ENCODE peak calls at places on chromosomes 7 and 10, in eight cellular contexts. W is GOT3; P is kidney epithelial cell; S is anterior cingulate cortex; G is fibroblast of lung; I is stimulated activated CD4-positive, alpha-beta T cell treated with anti-CD3 and anti-CD28 coated beads, Interleukin-1b, Interleukin-23, amount 100 ng/mL, for 4 hours; B is GM10248; F is CD8-positive, alpha-beta memory T cell. U is an unnamed sample.

GRCh38 chr7:42494199-42494710 is 257.2 kb upstream of the GLI3 start:
- DNase-seq in W (no peak), P (no peak), S (no peak), G (peak), I (no peak), B (no peak), F (no peak), U (no peak)

GRCh38 chr7:15889501-15889900 is 203.0 kb upstream of the MEOX2 start:
- DNase-seq in W (no peak), P (no peak), S (no peak), G (no peak), I (no peak), B (no peak), F (no peak), U (no peak)

GRCh38 chr10:38157270-38157685 is 63.1 kb downstream of the ZNF37A start:
- DNase-seq in W (no peak), P (no peak), S (no peak), G (no peak), I (no peak), B (no peak), F (no peak), U (no peak)

GRCh38 chr10:105585215-105585614 is 944.1 kb downstream of the SORCS3 start:
- DNase-seq in W (no peak), P (no peak), S (no peak), G (no peak), I (no peak), B (no peak), F (no peak), U (no peak)

GRCh38 chr10:132337019-132337418 is 5.0 kb downstream of the LRRC27 start:
- DNase-seq in W (no peak), P (no peak), S (no peak), G (peak), I (no peak), B (no peak), F (no peak), U (no peak)

GRCh38 chr10:119598397-119598796 is 1.6 kb upstream of the TIAL1 start:
- DNase-seq in W (no peak), P (no peak), S (no peak), G (no peak), I (no peak), B (no peak), F (no peak), U (no peak)

GRCh38 chr10:33396279-33396678 is 61.8 kb upstream of the NRP1 start:
- DNase-seq in W (no peak), P (no peak), S (no peak), G (no peak), I (no peak), B (no peak), F (no peak), U (no peak)

GRCh38 chr10:12503311-12503710 is 154.0 kb downstream of the CAMK1D start:
- DNase-seq in W (no peak), P (no peak), S (no peak), G (no peak), I (no peak), B (no peak), F (no peak), U (no peak)

GRCh38 chr10:84342584-84342983 is 14.2 kb downstream of the CCSER2 start:
- DNase-seq in W (no peak), P (no peak), S (no peak), G (no peak), I (no peak), B (no peak), F (no peak), U (no peak)

GRCh38 chr10:43073191-43073590 is 3.7 kb upstream of the RET start:
- DNase-seq in W (no peak), P (no peak), S (no peak), G (no peak), I (no peak), B (no peak), F (no peak), U (no peak)

GRCh38 chr7:20351901-20352300 is 21.2 kb downstream of the ITGB8 start:
- DNase-seq in W (no peak), P (no peak), S (no peak), G (peak), I (no peak), B (no peak), F (no peak), U (no peak)